ENCODE peak calls at places on chromosomes 13 and 19, in four cellular contexts. C is occipital lobe; T is T-helper 2 cell; A is stimulated activated CD4-positive, alpha-beta T cell treated with anti-CD3 and anti-CD28 coated beads, Interleukin-12 subunit alpha, Interleukin-12 subunit beta, amount 100 ng/mL, for 4 hours. D is an unnamed sample.

GRCh38 chr13:51922771-51923480 is 61.2 kb downstream of the CCDC70 start:
- DNase-seq in A (no peak), T (no peak), C (no peak), D (no peak)

GRCh38 chr13:46596501-46596900 is 43.5 kb downstream of the LRCH1 start:
- DNase-seq in A (no peak), T (no peak), C (no peak), D (no peak)

GRCh38 chr19:10651821-10652220 is 2.3 kb upstream of the ILF3 start:
- DNase-seq in A (no peak), C (no peak), T (no peak), D (no peak)

GRCh38 chr13:106376411-106377112 is 158.9 kb downstream of the EFNB2 start:
- DNase-seq in A (no peak), T (no peak), C (peak), D (no peak)

GRCh38 chr19:47614559-47614958 is 5.6 kb downstream of the BICRA start:
- DNase-seq in T (no peak), A (no peak), C (no peak), D (no peak)

GRCh38 chr19:43700368-43701015 is 15.4 kb upstream of the IRGC start:
- DNase-seq in C (peak), T (no peak), A (no peak), D (no peak)

GRCh38 chr19:29777916-29778315 is 33.9 kb upstream of the CCNE1 start:
- DNase-seq in C (no peak), A (no peak), T (no peak), D (no peak)

GRCh38 chr19:15331419-15332310 is 674 bp downstream of the BRD4 start:
- DNase-seq in A (peak), T (peak), C (peak), D (no peak)